ENCODE peak calls at places on chromosomes 11 and 22, in seven cellular contexts. Y is CD8-positive, alpha-beta memory T cell; N is lung; U is colonic mucosa; A is left ventricle myocardium inferior; F is mammary epithelial cell; T is neural progenitor cell. O is an unnamed sample. For H3K9me3, the result is how much of the 10 kb centered on the place peaks cover.

GRCh38 chr11:623999-624704 is 603 bp downstream of the CDHR5 start:
- DNase-seq in A (no peak), T (no peak), N (no peak), F (peak), U (peak), Y (no peak), O (no peak)

GRCh38 chr11:41950470-41951143 is 491.2 kb upstream of the LRRC4C start:
- DNase-seq in T (peak), Y (no peak), N (no peak), U (no peak), A (no peak), F (no peak), O (no peak)

GRCh38 chr11:64294665-64295289 is 3.7 kb downstream of the KCNK4 start:
- DNase-seq in F (no peak), A (no peak), Y (no peak), U (no peak), T (peak), N (no peak), O (no peak)

GRCh38 chr22:27613099-27614089 is 188.2 kb downstream of the MN1 start:
- DNase-seq in Y (no peak), F (no peak), N (no peak), U (no peak), T (no peak), A (no peak), O (no peak)

GRCh38 chr11:40302669-40303068 is 1156.8 kb downstream of the LRRC4C start:
- DNase-seq in T (no peak), N (no peak), A (no peak), Y (no peak), U (no peak), F (no peak), O (no peak)

GRCh38 chr22:40746428-40747220 is 67.3 kb downstream of the MCHR1 start:
- DNase-seq in F (peak), U (no peak), N (no peak), T (no peak), Y (no peak), A (no peak), O (no peak)

GRCh38 chr11:32358729-32359128 is 76.6 kb downstream of the WT1 start:
- DNase-seq in N (no peak), Y (no peak), A (no peak), F (no peak), T (peak), U (no peak), O (no peak)

GRCh38 chr22:18010263-18010662 is 14.1 kb downstream of the MICAL3 start:
- DNase-seq in N (no peak), U (no peak), A (no peak), F (no peak), T (no peak), Y (no peak), O (no peak)

GRCh38 chr11:111439905-111440304 is 60.8 kb upstream of the POU2AF1 start:
- DNase-seq in Y (no peak), A (no peak), U (no peak), N (no peak), F (no peak), T (no peak), O (no peak)

GRCh38 chr11:113778111-113778910 is 1.3 kb upstream of the CLDN25 start:
- DNase-seq in U (no peak), A (no peak), T (no peak), N (no peak), Y (no peak), F (peak), O (no peak)

GRCh38 chr11:46741600-46742484 is 22.8 kb downstream of the F2 start:
- DNase-seq in N (no peak), Y (no peak), U (no peak), A (no peak), F (no peak), T (no peak), O (no peak)

GRCh38 chr11:79400717-79401330 is 40.0 kb downstream of the TENM4 start:
- DNase-seq in N (no peak), U (peak), Y (no peak), T (peak), A (peak), F (peak), O (no peak)

GRCh38 chr22:41598891-41599635 is 9.4 kb upstream of the PMM1 start:
- DNase-seq in U (no peak), Y (no peak), A (no peak), T (no peak), N (no peak), F (peak), O (no peak)

GRCh38 chr11:91067666-91068065 is 844.8 kb upstream of the CHORDC1 start:
- DNase-seq in U (no peak), T (no peak), A (no peak), Y (no peak), N (no peak), F (no peak), O (no peak)

GRCh38 chr22:27283714-27284113 is 517.8 kb downstream of the MN1 start:
- DNase-seq in U (no peak), A (no peak), Y (no peak), T (no peak), N (no peak), F (no peak), O (no peak)

GRCh38 chr11:8330416-8330815 is 66.7 kb upstream of the LMO1 start:
- DNase-seq in A (no peak), F (no peak), U (no peak), N (no peak), T (no peak), Y (no peak), O (no peak)

GRCh38 chr11:111870522-111870886 is 877 bp downstream of the ALG9 start:
- DNase-seq in F (no peak), U (no peak), T (no peak), Y (no peak), A (no peak), N (no peak), O (no peak)

GRCh38 chr11:27088353-27088752 is 47.7 kb downstream of the BBOX1 start:
- DNase-seq in F (peak), Y (no peak), U (no peak), N (no peak), A (no peak), T (no peak), O (no peak)

GRCh38 chr11:90512846-90513245 is 290.0 kb upstream of the CHORDC1 start:
- DNase-seq in A (no peak), N (no peak), U (no peak), Y (no peak), T (no peak), F (no peak), O (no peak)

GRCh38 chr11:131077340-131077739 is 161.1 kb upstream of the SNX19 start:
- DNase-seq in T (no peak), N (no peak), A (no peak), Y (no peak), F (peak), U (no peak), O (no peak)

GRCh38 chr11:19853901-19854300 is 141.3 kb downstream of the NAV2 start:
- DNase-seq in T (no peak), U (no peak), N (no peak), F (no peak), A (no peak), Y (no peak), O (no peak)

GRCh38 chr11:95985174-95985808 is 61.4 kb upstream of the MTMR2 start:
- DNase-seq in U (no peak), N (no peak), A (no peak), T (no peak), Y (no peak), F (peak), O (no peak)

GRCh38 chr22:22194931-22195264 is 49.7 kb upstream of the VPREB1 start:
- DNase-seq in T (no peak), U (no peak), Y (no peak), F (no peak), A (no peak), N (no peak), O (no peak)

GRCh38 chr11:44244649-44245308 is 65.2 kb downstream of the ALX4 start:
- DNase-seq in Y (no peak), F (no peak), T (no peak), N (no peak), A (no peak), U (no peak), O (no peak)

GRCh38 chr11:130052556-130052955 is 17.1 kb upstream of the APLP2 start:
- DNase-seq in Y (no peak), A (no peak), U (no peak), F (no peak), N (no peak), T (no peak), O (no peak)

GRCh38 chr11:2643746-2644145 is 56.0 kb downstream of the KCNQ1OT1 start:
- DNase-seq in A (no peak), N (no peak), Y (no peak), U (no peak), F (no peak), T (no peak), O (no peak)
- H3K9me3 ChIP-seq in A (half or more), N (under half), Y (under half), U (under half), F (under half), T (half or more), O (under half)

DNA sequence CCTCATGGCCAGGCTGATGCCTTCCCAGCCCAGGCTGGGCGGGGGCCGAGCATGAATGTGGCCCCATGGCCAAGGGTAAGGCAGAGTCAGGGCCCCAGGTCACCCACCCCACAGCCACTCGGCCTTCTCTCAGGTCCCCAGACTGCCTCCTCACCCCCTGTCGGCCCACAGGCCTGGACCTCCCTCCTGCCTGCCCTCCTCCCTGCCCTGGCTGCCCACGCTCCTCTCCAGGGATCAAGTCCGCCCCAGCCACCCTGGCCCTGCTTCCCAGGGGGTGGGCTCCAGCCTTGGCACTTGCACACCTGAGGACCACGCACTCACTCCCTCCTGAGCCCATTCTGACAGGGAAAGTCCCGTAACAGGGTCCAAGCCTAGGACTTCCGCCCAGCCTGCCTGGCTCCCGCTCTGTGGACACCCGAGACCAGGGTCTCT is 37.8 kb upstream of the TH start:
- DNase-seq in F (no peak), Y (no peak), A (no peak), U (peak), N (no peak), T (no peak), O (peak)
- H3K9me3 ChIP-seq in F (under half), Y (under half), A (under half), U (under half), N (under half), T (under half), O (under half)

GRCh38 chr11:6655790-6656580 is at the start of gene DCHS1:
- DNase-seq in Y (peak), A (no peak), T (peak), U (no peak), F (no peak), N (no peak), O (no peak)

GRCh38 chr11:6653055-6653454 is 2.6 kb downstream of the DCHS1 start:
- DNase-seq in N (no peak), F (no peak), Y (no peak), A (no peak), T (no peak), U (no peak), O (no peak)

GRCh38 chr11:6653656-6654055 is 2.0 kb downstream of the DCHS1 start:
- DNase-seq in N (no peak), U (no peak), Y (no peak), F (no peak), T (no peak), A (no peak), O (no peak)

GRCh38 chr11:6655020-6655789 is 404 bp downstream of the DCHS1 start:
- DNase-seq in T (peak), N (no peak), Y (peak), F (no peak), U (no peak), A (no peak), O (no peak)

GRCh38 chr11:6654281-6655019 is 1.2 kb downstream of the DCHS1 start:
- DNase-seq in N (no peak), F (no peak), Y (peak), T (no peak), U (no peak), A (no peak), O (no peak)
- H3K9me3 ChIP-seq in N (under half), F (under half), Y (under half), T (under half), U (under half), A (under half), O (under half)

GRCh38 chr22:48607901-48608650 is 1219.6 kb downstream of the BRD1 start:
- DNase-seq in U (no peak), Y (no peak), F (no peak), N (no peak), T (no peak), A (no peak), O (no peak)
- H3K9me3 ChIP-seq in U (under half), Y (under half), F (half or more), N (under half), T (under half), A (under half), O (under half)

GRCh38 chr22:49492308-49492707 is 335.4 kb downstream of the BRD1 start:
- DNase-seq in N (no peak), U (no peak), F (no peak), Y (no peak), A (no peak), T (no peak), O (no peak)

GRCh38 chr22:49491221-49491635 is 336.4 kb downstream of the BRD1 start:
- DNase-seq in F (no peak), N (no peak), Y (no peak), A (no peak), T (no peak), U (no peak), O (no peak)

GRCh38 chr22:49489821-49490220 is 337.9 kb downstream of the BRD1 start:
- DNase-seq in N (no peak), A (no peak), U (no peak), Y (no peak), F (no peak), T (no peak), O (no peak)

GRCh38 chr22:49491726-49492125 is 335.9 kb downstream of the BRD1 start:
- DNase-seq in N (no peak), A (no peak), F (no peak), Y (no peak), T (no peak), U (no peak), O (no peak)

GRCh38 chr22:49490692-49491091 is 337.0 kb downstream of the BRD1 start:
- DNase-seq in Y (no peak), U (no peak), F (no peak), T (no peak), A (no peak), N (no peak), O (no peak)
- H3K9me3 ChIP-seq in Y (under half), U (under half), F (half or more), T (under half), A (under half), N (under half), O (under half)

GRCh38 chr22:47822459-47822858 is 1060.0 kb downstream of the TBC1D22A start:
- DNase-seq in Y (no peak), F (no peak), N (no peak), A (no peak), T (no peak), U (no peak), O (no peak)
- H3K9me3 ChIP-seq in Y (under half), F (under half), N (under half), A (under half), T (under half), U (under half), O (under half)

DNA sequence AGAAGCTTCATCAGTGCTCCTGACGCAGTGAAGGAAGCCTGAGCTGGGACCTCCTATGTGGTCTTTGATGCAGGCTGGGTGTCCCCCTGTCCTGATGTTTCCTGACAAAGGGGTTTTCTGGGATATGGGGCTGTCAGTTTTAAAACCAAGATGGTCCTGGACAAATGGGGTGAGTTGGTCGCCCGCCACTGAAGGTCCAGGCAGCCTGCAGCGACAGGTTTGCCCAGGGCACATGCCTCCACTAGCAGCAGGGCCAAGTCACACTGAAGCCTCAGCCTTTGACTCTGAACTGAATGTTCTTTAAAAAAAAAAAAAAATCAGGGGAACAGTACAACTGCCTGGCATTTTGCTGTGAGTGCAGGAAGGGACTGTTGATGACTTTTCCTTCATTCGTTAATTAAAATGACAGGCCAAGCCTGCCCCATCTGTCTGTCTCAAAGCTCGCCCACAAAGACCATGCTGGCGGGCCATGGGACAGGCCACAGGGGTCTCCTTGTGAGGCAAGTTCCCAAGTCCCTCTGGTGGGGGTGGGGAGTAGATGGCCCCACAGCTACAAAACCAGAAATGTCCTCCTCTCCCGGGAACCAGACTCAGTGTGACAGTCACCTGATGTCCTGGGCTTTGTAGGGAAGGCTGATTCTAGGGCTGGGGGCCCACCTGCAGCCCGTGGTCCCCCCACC is 274.8 kb downstream of the CTTN start:
- DNase-seq in N (no peak), Y (no peak), U (no peak), T (no peak), A (no peak), F (no peak), O (no peak)
- H3K9me3 ChIP-seq in N (under half), Y (under half), U (under half), T (under half), A (under half), F (under half), O (under half)

GRCh38 chr11:50214376-50214775 is 181.7 kb downstream of the OR4C45 start:
- DNase-seq in U (no peak), N (no peak), Y (no peak), A (no peak), T (no peak), F (no peak), O (no peak)
- H3K9me3 ChIP-seq in U (under half), N (under half), Y (under half), A (under half), T (under half), F (under half), O (under half)